ENCODE peak calls at places on chromosome 12, in four cellular contexts. O, R, F and V are unnamed samples.

GRCh38 chr12:80154261-80154660 is 54.9 kb downstream of the OTOGL start:
- DNase-seq in F (no peak), O (no peak), R (no peak), V (no peak)

GRCh38 chr12:132466241-132467188 is 23.4 kb upstream of the FBRSL1 start:
- DNase-seq in R (no peak), O (no peak), F (peak), V (no peak)

GRCh38 chr12:53659011-53659551 is 16.8 kb downstream of the ATP5MC2 start:
- DNase-seq in F (no peak), O (peak), R (no peak), V (peak)

GRCh38 chr12:48856379-48856778 is 4.4 kb upstream of the DDX23 start:
- DNase-seq in F (no peak), O (no peak), R (no peak), V (no peak)

GRCh38 chr12:103928736-103929050 is 1.5 kb upstream of the HSP90B1 start:
- DNase-seq in O (no peak), R (no peak), F (no peak), V (peak)

GRCh38 chr12:121513464-121514183 is 67.2 kb downstream of the KDM2B start:
- DNase-seq in F (no peak), R (peak), O (peak), V (no peak)

GRCh38 chr12:57148469-57149308 is 1.3 kb upstream of the LRP1-AS start:
- DNase-seq in O (no peak), R (no peak), F (peak), V (peak)

GRCh38 chr12:1297206-1297605 is 297.2 kb downstream of the FBXL14 start:
- DNase-seq in F (no peak), R (no peak), O (no peak), V (no peak)

GRCh38 chr12:78060186-78060585 is 229.5 kb downstream of the NAV3 start:
- DNase-seq in R (no peak), O (no peak), F (no peak), V (no peak)

GRCh38 chr12:6430990-6431353 is 13.8 kb upstream of the CD27 start:
- DNase-seq in R (no peak), F (no peak), O (no peak), V (no peak)

GRCh38 chr12:109741970-109742372 is 28.3 kb downstream of the FAM222A start:
- DNase-seq in O (no peak), F (peak), R (no peak), V (peak)

GRCh38 chr12:131159660-131160059 is 206.0 kb downstream of the ADGRD1 start:
- DNase-seq in F (no peak), O (peak), R (no peak), V (no peak)

GRCh38 chr12:131275824-131276223 is 322.1 kb downstream of the ADGRD1 start:
- DNase-seq in F (peak), O (no peak), R (no peak), V (no peak)

GRCh38 chr12:108826115-108826806 is 31.1 kb downstream of the SSH1 start:
- DNase-seq in R (no peak), F (peak), O (peak), V (peak)

GRCh38 chr12:76738824-76739579 is 24.9 kb upstream of the ZDHHC17 start:
- DNase-seq in O (peak), F (no peak), R (no peak), V (no peak)

GRCh38 chr12:1949771-1950470 is 31.5 kb upstream of the CACNA2D4 start:
- DNase-seq in R (no peak), F (no peak), O (peak), V (no peak)

GRCh38 chr12:64528616-64529015 is 76.7 kb downstream of the TBK1 start:
- DNase-seq in R (peak), O (no peak), F (no peak), V (no peak)

GRCh38 chr12:56721721-56722120 is 3.4 kb downstream of the NACA start:
- DNase-seq in R (no peak), F (no peak), O (no peak), V (no peak)

GRCh38 chr12:4106617-4107016 is 166.9 kb upstream of the CCND2 start:
- DNase-seq in O (no peak), F (no peak), R (no peak), V (no peak)

DNA sequence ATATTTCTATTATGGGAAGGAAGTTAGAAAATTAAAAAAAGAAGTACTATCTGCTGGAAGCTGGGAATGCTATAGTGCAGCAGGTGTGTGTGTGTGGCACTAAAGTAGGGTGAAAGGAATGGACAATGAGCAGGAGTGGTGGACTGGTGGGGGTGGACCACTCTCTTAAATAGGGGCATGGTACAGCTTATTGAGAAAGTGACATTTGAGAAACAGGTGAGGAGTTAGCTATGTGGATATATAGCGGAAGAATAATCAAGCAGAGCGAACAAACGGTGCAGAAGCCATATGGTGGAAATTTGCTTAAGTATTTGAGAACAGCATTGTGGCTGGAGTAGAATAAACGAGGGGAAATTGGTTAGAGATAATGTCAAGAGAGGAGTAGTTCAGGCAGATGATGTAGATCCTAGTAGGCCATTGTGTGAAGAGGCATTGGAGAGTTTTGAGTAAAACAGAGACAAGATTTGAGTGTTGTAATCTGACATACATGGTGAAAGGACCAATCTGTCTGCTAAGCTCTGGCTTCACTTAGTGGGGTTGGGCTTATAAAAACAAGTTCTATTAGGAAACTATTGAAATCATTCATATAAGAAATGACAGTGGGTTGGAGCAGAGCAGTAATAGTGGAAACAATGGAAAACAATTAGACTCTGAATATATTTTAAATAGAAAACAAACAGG is 149.2 kb upstream of the SYT10 start:
- DNase-seq in R (no peak), O (peak), F (no peak), V (no peak)
- H3K27ac ChIP-seq in R (no peak), O (no peak), F (no peak), V (no peak)

GRCh38 chr12:66944365-66944764 is 265.5 kb upstream of the GRIP1 start:
- DNase-seq in F (no peak), O (peak), R (no peak), V (no peak)
- H3K27ac ChIP-seq in F (no peak), O (no peak), R (no peak), V (no peak)

GRCh38 chr12:124857921-124858461 is 5.7 kb downstream of the SCARB1 start:
- DNase-seq in O (no peak), R (no peak), F (no peak), V (no peak)

GRCh38 chr12:124854637-124855184 is 9.0 kb downstream of the SCARB1 start:
- DNase-seq in R (no peak), F (no peak), O (no peak), V (no peak)

GRCh38 chr12:124856842-124857178 is 6.9 kb downstream of the SCARB1 start:
- DNase-seq in O (no peak), R (no peak), F (no peak), V (no peak)

GRCh38 chr12:124855275-124855957 is 8.2 kb downstream of the SCARB1 start:
- DNase-seq in R (no peak), F (no peak), O (no peak), V (no peak)

DNA sequence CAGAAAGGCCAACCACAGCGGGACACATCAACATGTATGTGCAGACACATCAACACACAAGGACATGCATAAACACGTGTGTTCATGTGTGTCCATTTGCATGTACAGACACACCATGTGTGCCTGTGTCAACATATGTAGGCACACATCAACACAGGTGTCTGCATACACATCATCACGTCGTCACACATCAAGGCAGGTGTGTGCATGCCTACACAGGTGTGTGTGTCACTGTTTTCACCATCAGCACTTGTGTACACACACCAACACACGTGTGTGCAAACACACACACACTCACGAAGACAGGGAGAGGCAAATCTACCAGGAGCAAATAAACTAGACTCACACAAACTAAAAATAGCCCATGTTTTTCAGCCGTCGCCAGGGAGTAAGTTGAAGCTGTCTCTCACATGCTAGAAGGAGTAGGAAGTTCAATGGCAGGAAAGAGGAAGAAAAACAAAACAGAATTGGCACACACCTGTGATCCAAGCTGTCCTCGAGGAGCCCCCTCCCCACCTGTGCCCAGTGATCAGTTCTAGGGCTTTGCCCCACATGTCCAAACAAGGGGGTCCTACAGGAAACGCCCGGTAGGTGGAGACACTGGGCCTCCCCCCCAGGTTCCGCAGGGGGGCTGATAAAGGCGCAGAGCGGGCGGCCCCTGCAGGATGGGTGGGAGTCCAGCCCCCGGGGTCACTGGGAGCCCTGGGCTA is 7.4 kb downstream of the SCARB1 start:
- DNase-seq in F (peak), O (no peak), R (no peak), V (no peak)
- H3K27ac ChIP-seq in F (peak), O (no peak), R (no peak), V (no peak)

GRCh38 chr12:124098887-124099286 is 125.9 kb downstream of the ZNF664 start:
- DNase-seq in F (no peak), O (no peak), R (no peak), V (no peak)
- H3K27ac ChIP-seq in F (no peak), O (no peak), R (no peak), V (no peak)

GRCh38 chr12:106582661-106583577 is at the start of gene RFX4:
- DNase-seq in F (no peak), R (no peak), O (peak), V (no peak)
- H3K27ac ChIP-seq in F (no peak), R (no peak), O (no peak), V (no peak)

GRCh38 chr12:124520896-124521295 is 46.5 kb downstream of the NCOR2 start:
- DNase-seq in O (no peak), F (no peak), R (no peak), V (no peak)
- H3K27ac ChIP-seq in O (no peak), F (peak), R (no peak), V (peak)

DNA sequence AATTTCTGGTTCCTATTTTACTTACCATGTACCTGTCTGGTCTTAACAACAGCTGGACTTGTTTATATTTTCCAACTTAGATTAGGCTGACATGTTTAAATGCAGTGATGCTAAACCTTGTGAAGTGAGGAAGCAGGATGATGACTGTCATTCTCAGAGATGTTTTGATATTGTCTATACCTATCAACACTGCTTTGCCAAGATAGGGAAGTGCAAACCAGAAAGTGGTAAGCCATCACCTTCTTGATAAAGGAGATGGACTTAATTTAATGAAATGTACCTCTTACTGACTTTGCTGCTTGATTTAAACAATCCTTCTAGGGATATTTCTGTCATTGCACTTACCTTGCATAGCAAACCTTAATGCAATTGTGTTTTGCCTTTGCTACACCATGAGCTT is 2.2 kb downstream of the BICD1 start:
- DNase-seq in R (no peak), O (no peak), F (no peak), V (no peak)
- H3K27ac ChIP-seq in R (peak), O (no peak), F (no peak), V (no peak)

GRCh38 chr12:52231305-52232232 is 1.5 kb upstream of the KRT7 start:
- DNase-seq in F (peak), O (no peak), R (no peak), V (peak)

GRCh38 chr12:52232916-52233461 is at the start of gene KRT7:
- DNase-seq in R (no peak), O (peak), F (no peak), V (no peak)

GRCh38 chr12:52233462-52234141 is 559 bp downstream of the KRT7 start:
- DNase-seq in R (no peak), F (no peak), O (peak), V (no peak)

GRCh38 chr12:52230364-52231281 is 2.4 kb upstream of the KRT7 start:
- DNase-seq in O (peak), F (peak), R (no peak), V (no peak)

GRCh38 chr12:52232233-52232915 is 669 bp upstream of the KRT7 start:
- DNase-seq in O (peak), F (no peak), R (no peak), V (no peak)
- H3K27ac ChIP-seq in O (no peak), F (no peak), R (no peak), V (no peak)

GRCh38 chr12:42923564-42923963 is 334.0 kb upstream of the PRICKLE1 start:
- DNase-seq in R (no peak), F (no peak), O (no peak), V (no peak)
- H3K27ac ChIP-seq in R (no peak), F (no peak), O (no peak), V (no peak)

GRCh38 chr12:105214670-105215375 is 21.2 kb downstream of the APPL2 start:
- DNase-seq in F (no peak), R (no peak), O (peak), V (no peak)
- H3K27ac ChIP-seq in F (no peak), R (no peak), O (no peak), V (no peak)